ENCODE peak calls at places on chromosomes 11 and 22, in eight cellular contexts. One of them, this sample, is unnamed.

GRCh38 chr11:129021295-129021694 is 78.6 kb upstream of the TP53AIP1 start:
- DNase-seq in astrocyte: no peak
- DNase-seq in H1: no peak
- DNase-seq in neural progenitor cell: no peak
- DNase-seq in kidney: no peak
- DNase-seq in mesenchymal stem cell: no peak
- DNase-seq in fibroblast of lung: no peak
- DNase-seq in GM23248: peak; percentile 25
- DNase-seq in this sample: no peak

GRCh38 chr22:23752750-23753149 is 1.5 kb downstream of the VPREB3 start:
- DNase-seq in astrocyte: no peak
- DNase-seq in H1: no peak
- DNase-seq in neural progenitor cell: no peak
- DNase-seq in kidney: no peak
- DNase-seq in mesenchymal stem cell: no peak
- DNase-seq in fibroblast of lung: no peak
- DNase-seq in GM23248: no peak
- DNase-seq in this sample: no peak

GRCh38 chr11:4697583-4697982 is at the start of gene OR51E2:
- DNase-seq in astrocyte: peak; percentile 2
- DNase-seq in H1: peak; percentile 9
- DNase-seq in neural progenitor cell: peak; percentile 39
- DNase-seq in kidney: no peak
- DNase-seq in mesenchymal stem cell: peak; percentile 43
- DNase-seq in fibroblast of lung: no peak
- DNase-seq in GM23248: peak; percentile 15
- DNase-seq in this sample: peak; percentile 37

GRCh38 chr11:14565845-14566244 is 45.7 kb upstream of the PSMA1 start:
- DNase-seq in astrocyte: no peak
- DNase-seq in H1: no peak
- DNase-seq in neural progenitor cell: no peak
- DNase-seq in kidney: no peak
- DNase-seq in mesenchymal stem cell: no peak
- DNase-seq in fibroblast of lung: no peak
- DNase-seq in GM23248: no peak
- DNase-seq in this sample: no peak

GRCh38 chr11:69218946-69219720 is 63.4 kb downstream of the SMIM38 start:
- DNase-seq in astrocyte: no peak
- DNase-seq in H1: no peak
- DNase-seq in neural progenitor cell: no peak
- DNase-seq in kidney: no peak
- DNase-seq in mesenchymal stem cell: no peak
- DNase-seq in fibroblast of lung: no peak
- DNase-seq in GM23248: no peak
- DNase-seq in this sample: no peak

GRCh38 chr11:3894128-3894731 is 38.8 kb downstream of the STIM1 start:
- DNase-seq in astrocyte: no peak
- DNase-seq in H1: no peak
- DNase-seq in neural progenitor cell: no peak
- DNase-seq in kidney: peak; percentile 82
- DNase-seq in mesenchymal stem cell: peak; percentile 19
- DNase-seq in fibroblast of lung: no peak
- DNase-seq in GM23248: peak; percentile 30
- DNase-seq in this sample: peak; percentile 40

GRCh38 chr11:60859616-60860250 is 4.0 kb upstream of the PTGDR2 start:
- DNase-seq in astrocyte: no peak
- DNase-seq in H1: no peak
- DNase-seq in neural progenitor cell: no peak
- DNase-seq in kidney: peak; percentile 47
- DNase-seq in mesenchymal stem cell: no peak
- DNase-seq in fibroblast of lung: no peak
- DNase-seq in GM23248: no peak
- DNase-seq in this sample: no peak

GRCh38 chr22:31626427-31627150 is 35.4 kb downstream of the PISD start:
- DNase-seq in astrocyte: no peak
- DNase-seq in H1: no peak
- DNase-seq in neural progenitor cell: no peak
- DNase-seq in kidney: no peak
- DNase-seq in mesenchymal stem cell: no peak
- DNase-seq in fibroblast of lung: no peak
- DNase-seq in GM23248: peak; percentile 32
- DNase-seq in this sample: peak; percentile 23

GRCh38 chr11:74678041-74678440 is 53.2 kb downstream of the CHRDL2 start:
- DNase-seq in astrocyte: no peak
- DNase-seq in H1: no peak
- DNase-seq in neural progenitor cell: no peak
- DNase-seq in kidney: peak; percentile 29
- DNase-seq in mesenchymal stem cell: no peak
- DNase-seq in fibroblast of lung: no peak
- DNase-seq in GM23248: no peak
- DNase-seq in this sample: no peak

GRCh38 chr22:45846952-45847351 is 130.0 kb downstream of the WNT7B start:
- DNase-seq in astrocyte: no peak
- DNase-seq in H1: no peak
- DNase-seq in neural progenitor cell: peak; percentile 65
- DNase-seq in kidney: no peak
- DNase-seq in mesenchymal stem cell: peak; percentile 15
- DNase-seq in fibroblast of lung: peak; percentile 10
- DNase-seq in GM23248: peak; percentile 23
- DNase-seq in this sample: no peak

GRCh38 chr11:72039108-72039850 is 40.6 kb downstream of the IL18BP start:
- DNase-seq in astrocyte: peak; percentile 24
- DNase-seq in H1: no peak
- DNase-seq in neural progenitor cell: no peak
- DNase-seq in kidney: no peak
- DNase-seq in mesenchymal stem cell: peak; percentile 45
- DNase-seq in fibroblast of lung: peak; percentile 81
- DNase-seq in GM23248: peak; percentile 63
- DNase-seq in this sample: peak; percentile 81

GRCh38 chr11:114091791-114092397 is 32.4 kb downstream of the ZBTB16 start:
- DNase-seq in astrocyte: no peak
- DNase-seq in H1: no peak
- DNase-seq in neural progenitor cell: peak; percentile 95
- DNase-seq in kidney: no peak
- DNase-seq in mesenchymal stem cell: peak; percentile 40
- DNase-seq in fibroblast of lung: no peak
- DNase-seq in GM23248: no peak
- DNase-seq in this sample: no peak

GRCh38 chr22:47177334-47177815 is 414.9 kb downstream of the TBC1D22A start:
- DNase-seq in astrocyte: no peak
- DNase-seq in H1: no peak
- DNase-seq in neural progenitor cell: no peak
- DNase-seq in kidney: peak; percentile 47
- DNase-seq in mesenchymal stem cell: no peak
- DNase-seq in fibroblast of lung: no peak
- DNase-seq in GM23248: no peak
- DNase-seq in this sample: no peak

GRCh38 chr11:78417175-78417887 is at the start of gene GAB2:
- DNase-seq in astrocyte: no peak
- DNase-seq in H1: no peak
- DNase-seq in neural progenitor cell: no peak
- DNase-seq in kidney: peak; percentile 88
- DNase-seq in mesenchymal stem cell: no peak
- DNase-seq in fibroblast of lung: no peak
- DNase-seq in GM23248: no peak
- DNase-seq in this sample: no peak

GRCh38 chr22:50190182-50190951 is 4.7 kb downstream of the TRABD start:
- DNase-seq in astrocyte: peak; percentile 32
- DNase-seq in H1: peak; percentile 44
- DNase-seq in neural progenitor cell: peak; percentile 68
- DNase-seq in kidney: peak; percentile 96
- DNase-seq in mesenchymal stem cell: peak; percentile 53
- DNase-seq in fibroblast of lung: peak; percentile 61
- DNase-seq in GM23248: peak; percentile 70
- DNase-seq in this sample: peak; percentile 69

GRCh38 chr11:92314499-92314898 is 89.9 kb downstream of the FAT3 start:
- DNase-seq in astrocyte: no peak
- DNase-seq in H1: no peak
- DNase-seq in neural progenitor cell: no peak
- DNase-seq in kidney: no peak
- DNase-seq in mesenchymal stem cell: peak; percentile 22
- DNase-seq in fibroblast of lung: peak; percentile 53
- DNase-seq in GM23248: peak; percentile 34
- DNase-seq in this sample: no peak

GRCh38 chr22:30324008-30324730 is 2.6 kb downstream of the TBC1D10A start:
- DNase-seq in astrocyte: peak; percentile 70
- DNase-seq in H1: no peak
- DNase-seq in neural progenitor cell: no peak
- DNase-seq in kidney: no peak
- DNase-seq in mesenchymal stem cell: peak; percentile 53
- DNase-seq in fibroblast of lung: peak; percentile 40
- DNase-seq in GM23248: peak; percentile 77
- DNase-seq in this sample: peak; percentile 75

GRCh38 chr22:24402460-24403192 is 24.8 kb upstream of the ADORA2A start:
- DNase-seq in astrocyte: peak; percentile 93
- DNase-seq in H1: no peak
- DNase-seq in neural progenitor cell: no peak
- DNase-seq in kidney: peak; percentile 90
- DNase-seq in mesenchymal stem cell: peak; percentile 94
- DNase-seq in fibroblast of lung: peak; percentile 86
- DNase-seq in GM23248: peak; percentile 92
- DNase-seq in this sample: peak; percentile 85

GRCh38 chr11:79314906-79315689 is 125.7 kb downstream of the TENM4 start:
- DNase-seq in astrocyte: no peak
- DNase-seq in H1: peak; percentile 17
- DNase-seq in neural progenitor cell: peak; percentile 76
- DNase-seq in kidney: no peak
- DNase-seq in mesenchymal stem cell: peak; percentile 5
- DNase-seq in fibroblast of lung: peak; percentile 34
- DNase-seq in GM23248: peak; percentile 14
- DNase-seq in this sample: peak; percentile 11

GRCh38 chr22:35043251-35043931 is 22.6 kb upstream of the ISX start:
- DNase-seq in astrocyte: no peak
- DNase-seq in H1: no peak
- DNase-seq in neural progenitor cell: no peak
- DNase-seq in kidney: no peak
- DNase-seq in mesenchymal stem cell: no peak
- DNase-seq in fibroblast of lung: no peak
- DNase-seq in GM23248: peak; percentile 16
- DNase-seq in this sample: peak; percentile 3

GRCh38 chr22:50621948-50622722 is 5.8 kb downstream of the ARSA start:
- DNase-seq in astrocyte: no peak
- DNase-seq in H1: no peak
- DNase-seq in neural progenitor cell: peak; percentile 63
- DNase-seq in kidney: peak; percentile 62
- DNase-seq in mesenchymal stem cell: no peak
- DNase-seq in fibroblast of lung: no peak
- DNase-seq in GM23248: no peak
- DNase-seq in this sample: peak; percentile 24

GRCh38 chr11:113241190-113242051 is 73.0 kb upstream of the TTC12 start:
- DNase-seq in astrocyte: no peak
- DNase-seq in H1: no peak
- DNase-seq in neural progenitor cell: no peak
- DNase-seq in kidney: no peak
- DNase-seq in mesenchymal stem cell: peak; percentile 40
- DNase-seq in fibroblast of lung: peak; percentile 61
- DNase-seq in GM23248: peak; percentile 31
- DNase-seq in this sample: peak; percentile 22

GRCh38 chr22:49170053-49170452 is 657.6 kb downstream of the BRD1 start:
- DNase-seq in astrocyte: no peak
- DNase-seq in H1: no peak
- DNase-seq in neural progenitor cell: peak; percentile 41
- DNase-seq in kidney: no peak
- DNase-seq in mesenchymal stem cell: no peak
- DNase-seq in fibroblast of lung: no peak
- DNase-seq in GM23248: no peak
- DNase-seq in this sample: no peak

GRCh38 chr11:134691985-134692384 is 279.9 kb upstream of the B3GAT1 start:
- DNase-seq in astrocyte: peak; percentile 60
- DNase-seq in H1: no peak
- DNase-seq in neural progenitor cell: no peak
- DNase-seq in kidney: no peak
- DNase-seq in mesenchymal stem cell: no peak
- DNase-seq in fibroblast of lung: peak; percentile 58
- DNase-seq in GM23248: peak; percentile 53
- DNase-seq in this sample: peak; percentile 1
- H3K4me3 ChIP-seq in astrocyte: no peak overlapping the region
- H3K4me3 ChIP-seq in H1: no peak overlapping the region
- H3K4me3 ChIP-seq in neural progenitor cell: no peak overlapping the region
- H3K4me3 ChIP-seq in kidney: no peak overlapping the region
- H3K4me3 ChIP-seq in mesenchymal stem cell: no peak overlapping the region
- H3K4me3 ChIP-seq in fibroblast of lung: no peak overlapping the region
- H3K4me3 ChIP-seq in GM23248: peak overlapping the region; percentile 29
- H3K4me3 ChIP-seq in this sample: no peak overlapping the region

GRCh38 chr22:40128989-40129388 is 48.7 kb upstream of the TNRC6B start:
- DNase-seq in astrocyte: no peak
- DNase-seq in H1: no peak
- DNase-seq in neural progenitor cell: no peak
- DNase-seq in kidney: no peak
- DNase-seq in mesenchymal stem cell: no peak
- DNase-seq in fibroblast of lung: peak; percentile 2
- DNase-seq in GM23248: no peak
- DNase-seq in this sample: no peak
- H3K9ac ChIP-seq in astrocyte: no peak overlapping the region
- H3K9ac ChIP-seq in H1: no peak overlapping the region
- H3K9ac ChIP-seq in neural progenitor cell: no peak overlapping the region
- H3K9ac ChIP-seq in kidney: no peak overlapping the region
- H3K9ac ChIP-seq in mesenchymal stem cell: no peak overlapping the region
- H3K9ac ChIP-seq in fibroblast of lung: no peak overlapping the region
- H3K9ac ChIP-seq in GM23248: no peak overlapping the region
- H3K9ac ChIP-seq in this sample: no peak overlapping the region

GRCh38 chr11:62508336-62509058 is 38.1 kb downstream of the AHNAK start:
- DNase-seq in astrocyte: peak; percentile 35
- DNase-seq in H1: peak; percentile 43
- DNase-seq in neural progenitor cell: peak; percentile 87
- DNase-seq in kidney: peak; percentile 93
- DNase-seq in mesenchymal stem cell: peak; percentile 92
- DNase-seq in fibroblast of lung: peak; percentile 49
- DNase-seq in GM23248: peak; percentile 91
- DNase-seq in this sample: peak; percentile 89
- H3K4me3 ChIP-seq in astrocyte: peak overlapping the region; percentile 36
- H3K4me3 ChIP-seq in H1: peak overlapping the region; percentile 6
- H3K4me3 ChIP-seq in neural progenitor cell: peak overlapping the region; percentile 5
- H3K4me3 ChIP-seq in kidney: peak overlapping the region; percentile 4
- H3K4me3 ChIP-seq in mesenchymal stem cell: no peak overlapping the region
- H3K4me3 ChIP-seq in fibroblast of lung: no peak overlapping the region
- H3K4me3 ChIP-seq in GM23248: peak overlapping the region; percentile 56
- H3K4me3 ChIP-seq in this sample: peak overlapping the region; percentile 56

DNA sequence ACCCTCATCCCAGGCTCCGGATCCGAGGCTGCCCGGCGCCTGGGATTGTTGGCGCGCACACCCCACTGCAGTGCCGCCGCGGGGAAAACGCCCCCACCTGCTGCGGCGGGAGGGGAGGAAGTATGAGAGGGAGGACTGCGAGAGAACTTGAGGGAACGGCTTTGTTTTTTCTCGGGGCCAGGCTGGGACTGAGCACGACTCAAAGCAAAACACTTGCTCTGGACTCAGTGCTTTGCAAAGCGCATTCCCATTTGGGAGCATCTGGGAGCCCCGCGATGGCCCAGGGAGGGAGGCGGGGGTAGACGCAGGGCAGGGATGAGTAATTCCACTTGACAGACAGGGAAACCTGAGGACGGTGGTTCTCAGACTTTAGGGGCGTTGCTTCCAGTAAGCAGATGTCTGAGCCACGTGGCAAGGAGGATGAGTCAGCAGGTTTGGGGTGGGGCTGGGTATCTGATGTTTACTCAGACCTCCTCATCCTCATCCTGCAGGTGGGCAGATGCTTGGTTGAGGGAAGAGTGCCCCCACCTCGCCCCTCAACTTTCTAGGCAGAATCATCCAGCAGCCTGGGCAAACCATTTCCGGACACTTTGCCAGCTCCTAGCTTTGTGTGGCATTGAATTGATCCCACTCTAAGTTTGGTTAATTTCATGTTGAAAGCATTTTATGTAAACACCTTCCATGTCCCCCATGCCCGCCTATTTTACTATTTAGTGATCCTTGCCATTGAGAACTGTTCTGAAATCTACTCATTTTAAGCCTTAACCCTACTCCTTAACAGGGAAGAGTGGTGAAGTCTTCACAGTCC is 1.5 kb downstream of the MIAT start:
- DNase-seq in astrocyte: peak; percentile 95
- DNase-seq in H1: peak; percentile 85
- DNase-seq in neural progenitor cell: peak; percentile 94
- DNase-seq in kidney: no peak
- DNase-seq in mesenchymal stem cell: peak; percentile 92
- DNase-seq in fibroblast of lung: peak; percentile 87
- DNase-seq in GM23248: peak; percentile 93
- DNase-seq in this sample: peak; percentile 80
- H3K9ac ChIP-seq in astrocyte: peak overlapping the region; percentile 8
- H3K9ac ChIP-seq in H1: no peak overlapping the region
- H3K9ac ChIP-seq in neural progenitor cell: peak overlapping the region; percentile 24
- H3K9ac ChIP-seq in kidney: no peak overlapping the region
- H3K9ac ChIP-seq in mesenchymal stem cell: peak overlapping the region; percentile 22
- H3K9ac ChIP-seq in fibroblast of lung: no peak overlapping the region
- H3K9ac ChIP-seq in GM23248: peak overlapping the region; percentile 44
- H3K9ac ChIP-seq in this sample: no peak overlapping the region

This sample was measured in adipocyte.